ENCODE peak calls at places on chromosomes 16 and 17, in nine cellular contexts. One of them, this sample, is unnamed.

GRCh38 chr16:17224859-17225258 is 245.9 kb downstream of the XYLT1 start:
- DNase-seq in HS-5: peak; percentile 5
- DNase-seq in T47D: no peak
- DNase-seq in NCI-H524 treated with DMSO at 0.1 percent for 48 hours: peak; percentile 48
- DNase-seq in NCI-H1048: no peak
- DNase-seq in fibroblast of the conjunctiva: peak; percentile 78
- DNase-seq in choroid plexus epithelial cell: peak; percentile 1
- DNase-seq in T-helper 2 cell: no peak
- DNase-seq in upper lobe of right lung: no peak
- DNase-seq in this sample: peak; percentile 69

GRCh38 chr16:66741131-66741900 is 10.1 kb downstream of the DYNC1LI2 start:
- DNase-seq in HS-5: peak; percentile 71
- DNase-seq in T47D: no peak
- DNase-seq in NCI-H524 treated with DMSO at 0.1 percent for 48 hours: no peak
- DNase-seq in NCI-H1048: no peak
- DNase-seq in upper lobe of right lung: peak; percentile 83
- DNase-seq in fibroblast of the conjunctiva: peak; percentile 94
- DNase-seq in choroid plexus epithelial cell: peak; percentile 93
- DNase-seq in T-helper 2 cell: no peak
- DNase-seq in this sample: peak; percentile 94

GRCh38 chr16:67967183-67967955 is 1.1 kb downstream of the SLC12A4 start:
- DNase-seq in choroid plexus epithelial cell: peak; percentile 37
- DNase-seq in NCI-H524 treated with DMSO at 0.1 percent for 48 hours: peak; percentile 29
- DNase-seq in T47D: no peak
- DNase-seq in upper lobe of right lung: no peak
- DNase-seq in NCI-H1048: no peak
- DNase-seq in T-helper 2 cell: peak; percentile 79
- DNase-seq in fibroblast of the conjunctiva: no peak
- DNase-seq in HS-5: no peak
- DNase-seq in this sample: no peak

GRCh38 chr17:61487668-61488595 is 35.7 kb downstream of the TBX4 start:
- DNase-seq in HS-5: no peak
- DNase-seq in NCI-H524 treated with DMSO at 0.1 percent for 48 hours: no peak
- DNase-seq in NCI-H1048: no peak
- DNase-seq in T47D: no peak
- DNase-seq in upper lobe of right lung: no peak
- DNase-seq in choroid plexus epithelial cell: no peak
- DNase-seq in fibroblast of the conjunctiva: no peak
- DNase-seq in T-helper 2 cell: no peak
- DNase-seq in this sample: no peak

GRCh38 chr17:77501751-77502625 is 361.2 kb downstream of the SEC14L1 start:
- DNase-seq in NCI-H1048: no peak
- DNase-seq in HS-5: no peak
- DNase-seq in fibroblast of the conjunctiva: no peak
- DNase-seq in choroid plexus epithelial cell: no peak
- DNase-seq in T-helper 2 cell: no peak
- DNase-seq in T47D: no peak
- DNase-seq in NCI-H524 treated with DMSO at 0.1 percent for 48 hours: no peak
- DNase-seq in upper lobe of right lung: peak; percentile 48
- DNase-seq in this sample: no peak

GRCh38 chr17:59365383-59365981 is 34.0 kb downstream of the YPEL2 start:
- DNase-seq in choroid plexus epithelial cell: no peak
- DNase-seq in fibroblast of the conjunctiva: no peak
- DNase-seq in upper lobe of right lung: no peak
- DNase-seq in HS-5: no peak
- DNase-seq in T47D: no peak
- DNase-seq in T-helper 2 cell: peak; percentile 77
- DNase-seq in NCI-H524 treated with DMSO at 0.1 percent for 48 hours: peak; percentile 66
- DNase-seq in NCI-H1048: no peak
- DNase-seq in this sample: no peak

GRCh38 chr17:64781394-64781793 is 119.3 kb upstream of the SMURF2 start:
- DNase-seq in NCI-H1048: no peak
- DNase-seq in NCI-H524 treated with DMSO at 0.1 percent for 48 hours: no peak
- DNase-seq in fibroblast of the conjunctiva: no peak
- DNase-seq in HS-5: no peak
- DNase-seq in choroid plexus epithelial cell: peak; percentile 40
- DNase-seq in T47D: no peak
- DNase-seq in upper lobe of right lung: peak; percentile 90
- DNase-seq in T-helper 2 cell: peak; percentile 68
- DNase-seq in this sample: peak; percentile 43

GRCh38 chr16:30853758-30854157 is 40.1 kb downstream of the BCL7C start:
- DNase-seq in fibroblast of the conjunctiva: no peak
- DNase-seq in NCI-H524 treated with DMSO at 0.1 percent for 48 hours: no peak
- DNase-seq in T-helper 2 cell: no peak
- DNase-seq in T47D: no peak
- DNase-seq in choroid plexus epithelial cell: peak; percentile 3
- DNase-seq in HS-5: no peak
- DNase-seq in NCI-H1048: no peak
- DNase-seq in upper lobe of right lung: no peak
- DNase-seq in this sample: no peak

GRCh38 chr17:81042606-81043005 is 7.7 kb downstream of the BAIAP2 start:
- DNase-seq in T47D: no peak
- DNase-seq in fibroblast of the conjunctiva: no peak
- DNase-seq in choroid plexus epithelial cell: no peak
- DNase-seq in NCI-H1048: no peak
- DNase-seq in T-helper 2 cell: no peak
- DNase-seq in HS-5: no peak
- DNase-seq in NCI-H524 treated with DMSO at 0.1 percent for 48 hours: no peak
- DNase-seq in upper lobe of right lung: no peak
- DNase-seq in this sample: no peak

GRCh38 chr16:3819175-3819527 is 61.4 kb downstream of the CREBBP start:
- DNase-seq in NCI-H1048: no peak
- DNase-seq in HS-5: no peak
- DNase-seq in upper lobe of right lung: no peak
- DNase-seq in NCI-H524 treated with DMSO at 0.1 percent for 48 hours: no peak
- DNase-seq in T47D: no peak
- DNase-seq in choroid plexus epithelial cell: no peak
- DNase-seq in fibroblast of the conjunctiva: no peak
- DNase-seq in T-helper 2 cell: no peak
- DNase-seq in this sample: no peak

This sample was measured in cardiac fibroblast.